ENCODE peak calls at places on chromosomes 2 and 18, in six cellular contexts. C is colonic mucosa, E is esophagus squamous epithelium, W is fibroblast of pulmonary artery, V is mucosa of descending colon, T is dorsolateral prefrontal cortex. Y is an unnamed sample.
A peak's percentile ranks its signal among the peaks of the same experiment; 100 is the strongest.

GRCh38 chr2:240144649-240145261 is 4.3 kb upstream of the OTOS start:
- DNase-seq in C (no peak), E (no peak), W (no peak), V (no peak), T (no peak), Y (no peak)

GRCh38 chr2:203498161-203498560 is 36.9 kb downstream of the RAPH1 start:
- DNase-seq in C (no peak), E (no peak), W (peak; percentile 90), V (no peak), T (no peak), Y (no peak)

GRCh38 chr2:239089884-239090283 is 242.0 kb downstream of the TWIST2 start:
- DNase-seq in C (no peak), E (no peak), W (no peak), V (no peak), T (no peak), Y (no peak)

GRCh38 chr2:135023886-135024285 is 23.4 kb downstream of the MAP3K19 start:
- DNase-seq in C (no peak), E (no peak), W (no peak), V (no peak), T (no peak), Y (no peak)

GRCh38 chr2:25342372-25343186 is 854 bp upstream of the DNMT3A start:
- DNase-seq in C (peak; percentile 81), E (no peak), W (peak; percentile 84), V (peak; percentile 90), T (peak; percentile 78), Y (peak; percentile 87)

GRCh38 chr2:12032421-12032820 is 286.0 kb downstream of the LPIN1 start:
- DNase-seq in C (no peak), E (no peak), W (no peak), V (no peak), T (no peak), Y (no peak)

GRCh38 chr18:68417166-68417776 is 297.6 kb downstream of the TMX3 start:
- DNase-seq in C (no peak), E (no peak), W (no peak), V (no peak), T (no peak), Y (no peak)

GRCh38 chr2:152627010-152627957 is 90.0 kb downstream of the PRPF40A start:
- DNase-seq in C (no peak), E (no peak), W (peak; percentile 71), V (no peak), T (no peak), Y (no peak)

GRCh38 chr2:225472161-225472560 is 72.7 kb downstream of the NYAP2 start:
- DNase-seq in C (no peak), E (no peak), W (no peak), V (no peak), T (no peak), Y (no peak)

GRCh38 chr18:48997985-48998831 is 47.4 kb upstream of the SMAD7 start:
- DNase-seq in C (no peak), E (no peak), W (peak; percentile 93), V (no peak), T (no peak), Y (no peak)

GRCh38 chr2:72695676-72696075 is 130.2 kb downstream of the EXOC6B start:
- DNase-seq in C (no peak), E (no peak), W (no peak), V (no peak), T (no peak), Y (no peak)

GRCh38 chr2:199869227-199869541 is 18.2 kb upstream of the FTCDNL1 start:
- DNase-seq in C (no peak), E (no peak), W (no peak), V (no peak), T (no peak), Y (no peak)

GRCh38 chr2:145228506-145228905 is 708.6 kb upstream of the ZEB2 start:
- DNase-seq in C (no peak), E (no peak), W (no peak), V (no peak), T (no peak), Y (no peak)

GRCh38 chr2:215361876-215362561 is 50.2 kb downstream of the ATIC start:
- DNase-seq in C (no peak), E (no peak), W (no peak), V (no peak), T (no peak), Y (no peak)

GRCh38 chr2:37671816-37672103 is 318 bp upstream of the CDC42EP3 start:
- DNase-seq in C (no peak), E (no peak), W (no peak), V (no peak), T (no peak), Y (no peak)

GRCh38 chr2:24075915-24076848 is at the start of gene SF3B6:
- DNase-seq in C (peak; percentile 100), E (peak; percentile 99), W (peak; percentile 99), V (peak; percentile 100), T (peak; percentile 95), Y (peak; percentile 71)

GRCh38 chr2:229273384-229274338 is 2.6 kb upstream of the PID1 start:
- DNase-seq in C (peak; percentile 92), E (no peak), W (peak; percentile 88), V (peak; percentile 83), T (no peak), Y (peak; percentile 25)

GRCh38 chr2:71669058-71669456 is 215.7 kb downstream of the DYSF start:
- DNase-seq in C (no peak), E (no peak), W (no peak), V (no peak), T (no peak), Y (no peak)

GRCh38 chr2:96408631-96409542 is 73.3 kb downstream of the NCAPH start:
- DNase-seq in C (no peak), E (no peak), W (peak; percentile 79), V (no peak), T (peak; percentile 78), Y (no peak)

GRCh38 chr2:25251461-25252273 is 83.3 kb upstream of the POMC start:
- DNase-seq in C (peak; percentile 79), E (no peak), W (no peak), V (peak; percentile 78), T (no peak), Y (no peak)

GRCh38 chr2:62196278-62196901 is 475 bp downstream of the B3GNT2 start:
- DNase-seq in C (peak; percentile 59), E (no peak), W (no peak), V (peak; percentile 82), T (no peak), Y (no peak)

GRCh38 chr18:27780061-27780740 is 396.7 kb downstream of the CDH2 start:
- DNase-seq in C (no peak), E (no peak), W (peak; percentile 8), V (no peak), T (no peak), Y (no peak)

GRCh38 chr2:124983595-124983994 is 958.5 kb downstream of the CNTNAP5 start:
- DNase-seq in C (no peak), E (no peak), W (peak; percentile 2), V (no peak), T (no peak), Y (no peak)

GRCh38 chr18:11167778-11168177 is 18.4 kb upstream of the PIEZO2 start:
- DNase-seq in C (no peak), E (no peak), W (peak; percentile 42), V (no peak), T (no peak), Y (no peak)

GRCh38 chr18:80253871-80254492 is 6.7 kb upstream of the PARD6G start:
- DNase-seq in C (no peak), E (no peak), W (no peak), V (no peak), T (no peak), Y (no peak)

GRCh38 chr18:50128506-50129271 is 66.3 kb downstream of the MYO5B start:
- DNase-seq in C (peak; percentile 87), E (no peak), W (no peak), V (peak; percentile 83), T (no peak), Y (no peak)

GRCh38 chr2:178241852-178242551 is 47.7 kb downstream of the OSBPL6 start:
- DNase-seq in C (peak; percentile 54), E (no peak), W (peak; percentile 97), V (no peak), T (peak; percentile 51), Y (no peak)

DNA sequence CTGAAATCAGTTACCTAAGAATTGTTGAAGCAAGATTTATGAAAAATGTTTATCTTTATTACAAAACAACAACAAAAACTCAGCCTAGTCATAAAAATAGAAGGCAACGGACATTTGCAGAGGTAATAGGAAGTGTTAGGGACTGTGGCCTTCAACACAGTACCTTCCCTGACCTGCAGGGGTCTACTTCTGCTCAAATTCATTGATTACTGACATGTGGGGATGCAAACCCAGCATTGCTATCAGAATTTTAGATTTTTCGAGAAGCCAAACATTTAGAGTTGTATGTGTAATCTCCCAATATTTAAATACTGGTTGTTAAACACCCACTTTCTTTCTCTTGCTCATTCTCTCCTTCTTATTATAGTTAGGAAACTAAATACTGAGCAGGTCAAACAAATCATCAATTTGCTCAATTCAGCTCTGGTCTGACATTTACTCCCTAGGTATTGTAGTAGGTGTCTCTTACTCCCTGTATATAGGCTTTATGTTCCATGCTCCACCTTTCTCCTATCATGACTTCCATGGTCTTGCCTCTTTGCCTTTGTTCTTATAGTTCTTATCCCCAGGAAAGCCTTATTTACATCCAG is 198.5 kb downstream of the UBE2E3 start:
- DNase-seq in C (no peak), E (no peak), W (no peak), V (no peak), T (no peak), Y (no peak)
- TF ChIP-seq CTCF in C (peak; percentile 31), E (no peak), W (peak; percentile 30), V (no peak), T (no peak), Y (peak; percentile 14)

DNA sequence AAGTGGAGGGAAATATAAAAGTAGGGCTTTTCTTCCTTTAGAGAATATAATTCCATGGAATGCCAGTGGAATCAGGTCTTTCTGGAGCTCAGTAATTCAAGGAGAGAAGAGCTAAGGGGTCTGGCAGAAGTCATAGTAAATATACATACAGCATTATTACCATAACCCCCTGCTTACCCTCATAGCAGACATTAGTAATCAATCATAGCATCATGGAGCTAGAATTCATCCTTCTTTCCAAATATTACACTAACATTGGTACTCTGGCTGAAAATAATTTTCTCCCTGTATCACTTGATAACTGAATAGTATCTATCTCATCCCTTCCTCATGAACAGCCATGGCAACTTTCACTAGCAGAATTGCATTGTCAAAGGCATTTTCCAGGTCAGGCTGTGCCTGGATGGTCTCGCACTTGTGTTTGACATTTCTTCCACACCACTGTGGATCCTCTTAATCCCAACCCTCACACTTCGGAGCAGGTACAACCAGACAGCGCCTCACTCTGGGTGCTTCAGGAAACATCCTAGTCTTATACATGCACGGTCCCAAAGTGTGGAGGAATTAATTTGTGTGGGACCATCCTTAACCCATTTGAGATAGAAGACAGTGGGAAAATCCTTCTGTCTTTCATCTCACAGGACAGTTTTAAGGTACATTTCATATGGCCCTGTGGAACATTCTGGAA is 84.2 kb upstream of the SEC11C start:
- DNase-seq in C (no peak), E (no peak), W (peak; percentile 49), V (no peak), T (no peak), Y (no peak)
- TF ChIP-seq CTCF in C (no peak), E (no peak), W (peak; percentile 43), V (no peak), T (no peak), Y (peak; percentile 10)

GRCh38 chr2:185202928-185203327 is 535.7 kb upstream of the FSIP2 start:
- DNase-seq in C (no peak), E (no peak), W (no peak), V (no peak), T (no peak), Y (no peak)

GRCh38 chr2:185202416-185202815 is 536.2 kb upstream of the FSIP2 start:
- DNase-seq in C (no peak), E (no peak), W (no peak), V (no peak), T (no peak), Y (no peak)

GRCh38 chr2:185208261-185208660 is 530.3 kb upstream of the FSIP2 start:
- DNase-seq in C (peak; percentile 25), E (no peak), W (peak; percentile 1), V (no peak), T (no peak), Y (no peak)
- TF ChIP-seq CTCF in C (no peak), E (no peak), W (no peak), V (no peak), T (no peak), Y (peak; percentile 59)

GRCh38 chr2:105142239-105142638 is 99.3 kb upstream of the GPR45 start:
- DNase-seq in C (no peak), E (no peak), W (no peak), V (no peak), T (no peak), Y (no peak)
- TF ChIP-seq CTCF in C (no peak), E (no peak), W (no peak), V (no peak), T (no peak), Y (no peak)

Y was measured in D721Med.